ENCODE peak calls at places on chromosomes 16 and 17, in five cellular contexts. E, S, F, U and M are unnamed samples.

GRCh38 chr17:57487552-57487951 is 231.2 kb downstream of the MSI2 start:
- DNase-seq in E (no peak), S (no peak), F (no peak), U (no peak), M (no peak)

GRCh38 chr16:87854053-87854906 is 15.0 kb downstream of the SLC7A5 start:
- DNase-seq in E (no peak), S (no peak), F (no peak), U (no peak), M (peak)

GRCh38 chr17:80879723-80880649 is 111.7 kb upstream of the CHMP6 start:
- DNase-seq in E (no peak), S (no peak), F (no peak), U (no peak), M (no peak)

GRCh38 chr17:67673006-67673405 is 44.7 kb upstream of the NOL11 start:
- DNase-seq in E (no peak), S (no peak), F (no peak), U (no peak), M (no peak)

GRCh38 chr16:4401510-4401909 is 14.9 kb downstream of the CORO7 start:
- DNase-seq in E (no peak), S (no peak), F (no peak), U (no peak), M (no peak)

GRCh38 chr17:33284022-33284421 is 9.1 kb downstream of the ASIC2 start:
- DNase-seq in E (no peak), S (no peak), F (no peak), U (no peak), M (peak)

GRCh38 chr17:15342460-15342859 is 1.1 kb upstream of the TEKT3 start:
- DNase-seq in E (no peak), S (no peak), F (no peak), U (no peak), M (no peak)

GRCh38 chr16:66728117-66728787 is 23.2 kb downstream of the DYNC1LI2 start:
- DNase-seq in E (peak), S (peak), F (peak), U (no peak), M (peak)

GRCh38 chr16:65731840-65732239 is 610.0 kb upstream of the CDH11 start:
- DNase-seq in E (no peak), S (no peak), F (no peak), U (no peak), M (no peak)

GRCh38 chr16:67489401-67490083 is 6.2 kb upstream of the AGRP start:
- DNase-seq in E (peak), S (no peak), F (no peak), U (no peak), M (no peak)

GRCh38 chr17:38925263-38925995 is at the start of gene LASP1NB:
- DNase-seq in E (peak), S (no peak), F (no peak), U (no peak), M (no peak)

GRCh38 chr16:88558457-88559442 is 11.5 kb upstream of the ZC3H18 start:
- DNase-seq in E (peak), S (peak), F (no peak), U (no peak), M (peak)

GRCh38 chr16:60681014-60681413 is 1355.2 kb downstream of the CDH8 start:
- DNase-seq in E (no peak), S (no peak), F (no peak), U (no peak), M (no peak)

GRCh38 chr17:1275962-1276736 is 3.3 kb upstream of the TRARG1 start:
- DNase-seq in E (peak), S (peak), F (no peak), U (peak), M (peak)

GRCh38 chr16:31386157-31386984 is 6.8 kb upstream of the ITGAD start:
- DNase-seq in E (peak), S (peak), F (no peak), U (no peak), M (peak)

GRCh38 chr16:10039220-10040096 is 142.8 kb downstream of the GRIN2A start:
- DNase-seq in E (peak), S (peak), F (no peak), U (no peak), M (no peak)

GRCh38 chr17:12463102-12463501 is 202.6 kb upstream of the MYOCD start:
- DNase-seq in E (no peak), S (no peak), F (no peak), U (no peak), M (no peak)

GRCh38 chr16:64654137-64654652 is 467.7 kb downstream of the CDH11 start:
- DNase-seq in E (no peak), S (no peak), F (no peak), U (no peak), M (no peak)

GRCh38 chr16:66696669-66697630 is at the start of gene CMTM4:
- DNase-seq in E (peak), S (peak), F (peak), U (peak), M (peak)

GRCh38 chr17:43702636-43703035 is 40.9 kb upstream of the MEOX1 start:
- DNase-seq in E (no peak), S (no peak), F (no peak), U (no peak), M (peak)

GRCh38 chr17:59791603-59792457 is 84.4 kb downstream of the VMP1 start:
- DNase-seq in E (no peak), S (no peak), F (no peak), U (no peak), M (no peak)

GRCh38 chr16:11391576-11391975 is 46.3 kb downstream of the RMI2 start:
- DNase-seq in E (no peak), S (peak), F (no peak), U (no peak), M (peak)

GRCh38 chr16:24568392-24568791 is 29.0 kb downstream of the RBBP6 start:
- DNase-seq in E (no peak), S (no peak), F (no peak), U (no peak), M (peak)

GRCh38 chr17:77428020-77428781 is 287.4 kb downstream of the SEC14L1 start:
- DNase-seq in E (no peak), S (no peak), F (peak), U (no peak), M (no peak)

GRCh38 chr17:57211010-57211411 is 45.3 kb upstream of the MSI2 start:
- DNase-seq in E (no peak), S (no peak), F (no peak), U (no peak), M (peak)

GRCh38 chr16:54060599-54061355 is 225.8 kb downstream of the IRX3 start:
- DNase-seq in E (no peak), S (no peak), F (no peak), U (no peak), M (no peak)

GRCh38 chr16:19601083-19601976 is 45.8 kb downstream of the VPS35L start:
- DNase-seq in E (peak), S (peak), F (peak), U (peak), M (peak)

GRCh38 chr16:22962905-22963304 is 148.9 kb downstream of the HS3ST2 start:
- DNase-seq in E (no peak), S (no peak), F (no peak), U (no peak), M (no peak)

GRCh38 chr17:76772842-76773521 is 35.1 kb downstream of the MFSD11 start:
- DNase-seq in E (peak), S (no peak), F (no peak), U (peak), M (peak)

GRCh38 chr17:57937492-57937891 is 17.7 kb downstream of the CUEDC1 start:
- DNase-seq in E (no peak), S (no peak), F (no peak), U (no peak), M (peak)

GRCh38 chr16:55072976-55073375 is 142.3 kb downstream of the IRX5 start:
- DNase-seq in E (no peak), S (no peak), F (no peak), U (no peak), M (no peak)

GRCh38 chr17:8125947-8126305 is 2.0 kb upstream of the HES7 start:
- DNase-seq in E (peak), S (no peak), F (no peak), U (no peak), M (peak)

GRCh38 chr16:78363843-78364242 is 264.4 kb downstream of the WWOX start:
- DNase-seq in E (no peak), S (no peak), F (no peak), U (no peak), M (no peak)

GRCh38 chr16:67926181-67926742 is 5.4 kb downstream of the CTRL start:
- DNase-seq in E (no peak), S (no peak), F (no peak), U (no peak), M (peak)

GRCh38 chr16:66604376-66605176 is at the start of gene CMTM3:
- DNase-seq in E (peak), S (peak), F (peak), U (peak), M (no peak)